ENCODE peak calls at places on chromosomes 4 and X, in seven cellular contexts. O, V, J, Y, G, I and R are unnamed samples.

GRCh38 chr4:177236889-177237288 is 72.8 kb upstream of the NEIL3 start:
- DNase-seq in Y (no peak), I (no peak), G (no peak), J (no peak), O (no peak), V (no peak), R (no peak)

GRCh38 chr4:150155391-150155790 is 77.1 kb downstream of the DCLK2 start:
- DNase-seq in V (no peak), Y (no peak), G (no peak), O (no peak), J (no peak), I (no peak), R (no peak)

GRCh38 chr4:148425327-148426110 is 16.7 kb downstream of the NR3C2 start:
- DNase-seq in V (no peak), J (no peak), G (no peak), I (no peak), O (no peak), Y (no peak), R (no peak)

GRCh38 chr4:157984285-157984911 is 188.4 kb downstream of the GASK1B start:
- DNase-seq in O (no peak), Y (peak), I (no peak), G (no peak), V (no peak), J (no peak), R (no peak)

GRCh38 chr4:95086532-95086931 is 328.8 kb downstream of the BMPR1B start:
- DNase-seq in O (no peak), I (no peak), V (no peak), Y (no peak), G (no peak), J (no peak), R (no peak)

GRCh38 chr4:74625981-74626380 is 168.3 kb downstream of the BTC start:
- DNase-seq in I (no peak), V (no peak), J (no peak), G (no peak), Y (no peak), O (no peak), R (no peak)

GRCh38 chrX:39816871-39817731 is 280.7 kb downstream of the BCOR start:
- DNase-seq in J (no peak), I (no peak), O (peak), G (no peak), V (peak), Y (peak), R (no peak)

GRCh38 chr4:6929339-6929734 is 19.7 kb downstream of the TBC1D14 start:
- DNase-seq in O (no peak), J (no peak), G (no peak), I (no peak), V (no peak), Y (no peak), R (no peak)

GRCh38 chr4:87025614-87026041 is 90.8 kb downstream of the AFF1 start:
- DNase-seq in V (no peak), I (no peak), O (no peak), G (no peak), Y (no peak), J (no peak), R (no peak)

GRCh38 chrX:72057331-72057730 is 74.4 kb downstream of the RTL5 start:
- DNase-seq in Y (peak), O (no peak), J (no peak), V (no peak), G (no peak), I (no peak), R (no peak)

GRCh38 chr4:86398187-86398586 is 38.3 kb upstream of the MAPK10 start:
- DNase-seq in V (no peak), O (no peak), Y (no peak), G (no peak), J (no peak), I (no peak), R (no peak)

GRCh38 chrX:14864626-14865025 is 8.2 kb downstream of the FANCB start:
- DNase-seq in G (no peak), Y (peak), V (no peak), I (no peak), J (no peak), O (peak), R (no peak)

GRCh38 chr4:190016369-190017289 is 10.4 kb downstream of the FRG2 start:
- DNase-seq in Y (no peak), G (no peak), I (no peak), J (no peak), V (no peak), O (no peak), R (no peak)

GRCh38 chrX:71664889-71665491 is 2.4 kb upstream of the LOC101059915 start:
- DNase-seq in O (no peak), G (no peak), J (no peak), Y (no peak), I (no peak), V (no peak), R (no peak)

GRCh38 chr4:8560265-8561047 is 19.7 kb upstream of the GPR78 start:
- DNase-seq in G (no peak), V (no peak), I (no peak), Y (no peak), O (no peak), J (no peak), R (no peak)

GRCh38 chr4:169005453-169006099 is 4.5 kb downstream of the CBR4 start:
- DNase-seq in V (no peak), G (no peak), I (no peak), Y (peak), J (no peak), O (no peak), R (no peak)

GRCh38 chrX:82081027-82081426 is 879.1 kb downstream of the SH3BGRL start:
- DNase-seq in Y (no peak), J (no peak), G (no peak), O (no peak), V (peak), I (no peak), R (no peak)
- TF ChIP-seq CTCF in Y (no peak), J (no peak), G (no peak), O (no peak), V (no peak), I (peak), R (no peak)

DNA sequence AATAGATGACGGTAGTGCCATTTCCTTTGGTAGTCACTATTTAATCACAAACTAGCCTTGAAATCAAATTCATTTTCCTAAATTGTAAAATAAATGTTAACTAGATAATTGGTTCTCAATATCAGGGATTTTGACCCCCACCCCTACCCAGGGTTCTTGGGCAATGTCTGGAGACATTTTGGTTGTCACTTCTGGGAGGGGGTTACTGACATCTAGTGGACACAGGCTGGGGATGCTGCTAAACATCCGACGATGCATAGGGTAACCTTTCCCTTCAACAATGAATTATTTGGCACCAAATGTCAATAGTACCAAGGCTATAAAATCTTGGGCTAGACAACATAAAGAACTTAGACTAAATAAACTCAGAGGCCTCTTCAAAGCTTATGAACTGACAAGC is 285.8 kb upstream of the TRPC5 start:
- DNase-seq in O (no peak), V (peak), G (no peak), Y (no peak), I (no peak), J (no peak), R (no peak)
- TF ChIP-seq CTCF in O (peak), V (no peak), G (no peak), Y (peak), I (peak), J (peak), R (no peak)

DNA sequence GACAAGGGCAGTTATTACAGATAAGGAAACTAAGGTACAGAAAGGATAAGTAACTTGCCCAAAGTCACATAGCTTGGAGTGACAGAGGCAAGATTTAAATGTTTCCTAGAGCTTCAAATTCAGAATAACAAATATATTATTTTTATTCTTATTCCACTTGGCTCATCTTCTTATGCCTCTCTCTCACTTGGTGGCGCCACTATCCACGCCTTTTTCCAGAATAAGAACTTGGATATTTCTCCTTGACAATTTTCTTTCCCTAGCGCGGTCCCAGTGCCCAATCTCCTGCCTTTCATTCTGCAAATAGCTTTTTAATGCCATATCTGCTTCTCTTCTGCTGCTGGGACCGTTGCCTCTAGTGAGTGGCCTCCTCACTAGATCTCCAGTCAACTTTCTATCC is 78.5 kb downstream of the MSN start:
- DNase-seq in G (no peak), O (no peak), V (no peak), I (no peak), Y (no peak), J (no peak), R (no peak)
- TF ChIP-seq CTCF in G (peak), O (no peak), V (no peak), I (no peak), Y (no peak), J (no peak), R (no peak)

GRCh38 chr4:185941476-185941875 is 127.5 kb upstream of the TLR3 start:
- DNase-seq in Y (peak), J (no peak), V (no peak), O (no peak), I (no peak), G (no peak), R (no peak)

GRCh38 chr4:185931986-185932385 is 120.0 kb upstream of the SORBS2 start:
- DNase-seq in O (no peak), I (no peak), G (no peak), Y (peak), V (no peak), J (no peak), R (no peak)

GRCh38 chr4:185933078-185933581 is 121.1 kb upstream of the SORBS2 start:
- DNase-seq in V (no peak), J (no peak), G (no peak), I (no peak), Y (peak), O (peak), R (no peak)

GRCh38 chr4:185932491-185932890 is 120.5 kb upstream of the SORBS2 start:
- DNase-seq in J (no peak), I (no peak), Y (peak), O (peak), V (no peak), G (no peak), R (no peak)

GRCh38 chr4:185936650-185937376 is 124.8 kb upstream of the SORBS2 start:
- DNase-seq in J (no peak), Y (no peak), O (no peak), I (no peak), G (no peak), V (no peak), R (no peak)
- TF ChIP-seq CTCF in J (no peak), Y (no peak), O (no peak), I (no peak), G (no peak), V (no peak), R (no peak)

GRCh38 chrX:3144651-3145050 is 103.4 kb downstream of the ARSF start:
- DNase-seq in J (no peak), G (no peak), Y (no peak), V (no peak), I (no peak), O (no peak), R (no peak)
- TF ChIP-seq CTCF in J (no peak), G (no peak), Y (no peak), V (no peak), I (no peak), O (no peak), R (no peak)

GRCh38 chr4:153465922-153466636 is at the start of gene TMEM131L:
- DNase-seq in G (peak), I (peak), Y (peak), O (no peak), J (peak), V (peak), R (no peak)
- TF ChIP-seq CTCF in G (no peak), I (peak), Y (no peak), O (no peak), J (peak), V (no peak), R (no peak)

DNA sequence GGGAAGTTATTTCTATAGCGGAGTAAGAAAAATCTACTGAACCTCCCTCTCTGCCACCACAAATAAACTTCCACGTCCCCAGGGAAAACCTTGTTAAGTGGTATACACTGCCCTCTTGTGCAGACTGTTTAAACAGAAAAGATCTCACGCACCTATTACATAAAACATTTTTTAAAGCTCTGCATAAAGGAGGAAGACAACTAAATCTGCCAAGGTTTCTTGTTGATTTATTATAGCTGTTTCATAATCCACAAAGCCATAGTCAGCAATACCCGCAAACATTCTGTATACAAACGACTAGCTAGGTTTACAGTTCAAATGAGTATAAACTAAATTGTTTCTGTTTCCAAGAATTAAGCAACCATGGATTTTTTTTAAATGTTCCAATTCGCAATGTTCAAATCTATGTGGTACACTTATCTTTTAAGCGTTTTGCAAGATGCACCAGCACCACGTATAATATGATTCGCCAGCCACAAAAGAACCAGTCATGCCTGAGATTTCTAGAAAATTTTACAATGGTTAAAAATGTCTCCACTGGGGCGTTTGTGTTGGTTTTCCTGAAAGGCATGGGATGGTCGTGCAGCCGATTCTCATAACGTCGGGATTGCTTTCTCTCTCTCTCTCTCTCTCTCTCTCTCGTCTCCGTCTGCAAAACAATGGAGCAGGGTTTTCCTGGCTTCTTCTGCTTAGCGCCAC is 164.6 kb downstream of the PRKX start:
- DNase-seq in G (peak), O (peak), Y (peak), I (no peak), J (no peak), V (no peak), R (no peak)
- TF ChIP-seq CTCF in G (peak), O (peak), Y (peak), I (peak), J (no peak), V (no peak), R (no peak)

DNA sequence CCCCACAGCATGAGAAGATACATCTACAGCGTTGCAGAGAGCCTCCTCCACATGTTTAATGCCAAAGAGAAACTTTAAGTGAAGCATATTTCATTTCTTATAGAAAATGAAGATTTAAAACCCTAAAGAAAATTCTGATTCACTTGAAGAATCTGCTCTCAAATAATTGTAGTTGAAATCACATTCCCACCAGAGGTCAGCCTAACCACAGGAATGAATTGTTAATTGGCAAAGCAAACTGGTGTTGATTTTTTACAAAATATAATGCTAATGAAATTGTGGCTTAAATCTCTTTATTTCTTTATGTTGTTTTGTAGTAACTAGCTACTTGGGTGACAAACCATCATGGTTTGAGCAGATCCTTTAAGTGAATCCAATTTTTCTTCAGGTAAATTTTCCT is 31.1 kb upstream of the WDR17 start:
- DNase-seq in G (no peak), V (no peak), J (no peak), I (no peak), Y (peak), O (peak), R (no peak)
- TF ChIP-seq CTCF in G (peak), V (peak), J (no peak), I (peak), Y (peak), O (peak), R (peak)